ENCODE peak calls at places on chromosomes 12 and 14, in ten cellular contexts. U is brain microvascular endothelial cell; K is GM23338; Z is epithelial cell of proximal tubule; V is Panc1; W is fibroblast of the aortic adventitia; B is heart left ventricle; L is left ventricle myocardium inferior; C is CD8-positive, alpha-beta memory T cell; G is cardiac muscle cell. S is an unnamed sample.

GRCh38 chr12:11765421-11765816 is 115.9 kb downstream of the ETV6 start:
- DNase-seq in B (no peak), V (no peak), G (no peak), W (peak), U (no peak), C (no peak), K (no peak), Z (no peak), L (no peak), S (no peak)

GRCh38 chr12:2678416-2678815 is 116.4 kb upstream of the FKBP4 start:
- DNase-seq in U (no peak), V (no peak), G (no peak), W (no peak), B (no peak), K (no peak), Z (no peak), L (no peak), C (no peak), S (no peak)

GRCh38 chr14:99478133-99478532 is 2.5 kb downstream of the SETD3 start:
- DNase-seq in G (no peak), C (no peak), U (no peak), W (no peak), L (no peak), Z (no peak), B (no peak), K (no peak), V (no peak), S (no peak)

GRCh38 chr14:62269204-62269603 is 507.0 kb downstream of the SNAPC1 start:
- DNase-seq in B (no peak), U (no peak), K (no peak), L (no peak), W (no peak), G (no peak), V (no peak), C (no peak), Z (no peak), S (no peak)

GRCh38 chr14:90140956-90141316 is 79.1 kb downstream of the KCNK13 start:
- DNase-seq in L (no peak), B (no peak), C (no peak), Z (no peak), U (peak), W (peak), K (peak), G (no peak), V (no peak), S (no peak)

GRCh38 chr12:55713721-55714120 is 2.1 kb upstream of the BLOC1S1 start:
- DNase-seq in V (no peak), W (peak), G (no peak), K (no peak), C (no peak), B (no peak), U (peak), Z (no peak), L (no peak), S (no peak)

GRCh38 chr14:31566456-31566855 is 5.3 kb downstream of the NUBPL start:
- DNase-seq in L (no peak), V (no peak), W (peak), K (no peak), Z (no peak), U (no peak), G (no peak), B (no peak), C (no peak), S (no peak)

GRCh38 chr12:67991158-67991557 is 1.9 kb downstream of the IFNG-AS1 start:
- DNase-seq in W (no peak), G (no peak), Z (no peak), V (no peak), U (no peak), C (peak), K (no peak), B (no peak), L (no peak), S (no peak)

GRCh38 chr12:57220770-57221168 is 4.2 kb downstream of the NXPH4 start:
- DNase-seq in V (no peak), K (no peak), G (no peak), U (no peak), W (no peak), C (no peak), B (no peak), Z (no peak), L (no peak), S (no peak)

GRCh38 chr12:2288001-2288400 is 235.2 kb downstream of the CACNA1C start:
- DNase-seq in V (no peak), U (no peak), B (no peak), C (no peak), L (no peak), Z (no peak), K (no peak), G (peak), W (peak), S (no peak)

GRCh38 chr12:104412681-104413080 is 44.1 kb upstream of the CHST11 start:
- DNase-seq in B (no peak), Z (no peak), V (no peak), W (no peak), U (no peak), C (no peak), L (no peak), K (no peak), G (no peak), S (no peak)

GRCh38 chr12:5396541-5396940 is 35.4 kb upstream of the NTF3 start:
- DNase-seq in K (no peak), U (no peak), W (no peak), B (no peak), L (no peak), V (no peak), C (no peak), G (no peak), Z (no peak), S (no peak)

GRCh38 chr12:7483343-7483742 is 20.2 kb downstream of the CD163 start:
- DNase-seq in K (no peak), V (no peak), U (no peak), C (no peak), B (no peak), L (no peak), W (no peak), Z (no peak), G (no peak), S (no peak)

GRCh38 chr14:21098134-21098891 is at the start of gene ZNF219:
- DNase-seq in L (peak), Z (no peak), K (peak), V (no peak), C (peak), G (peak), B (peak), U (no peak), W (peak), S (no peak)

GRCh38 chr12:88579941-88580871 is at the start of gene KITLG:
- DNase-seq in C (no peak), V (no peak), B (peak), W (peak), K (peak), U (peak), G (peak), L (peak), Z (no peak), S (peak)

GRCh38 chr14:54291491-54292191 is 105.2 kb upstream of the CDKN3 start:
- DNase-seq in G (peak), U (no peak), C (no peak), B (no peak), L (no peak), Z (no peak), W (peak), V (no peak), K (peak), S (no peak)

GRCh38 chr12:40054554-40055226 is 51.2 kb downstream of the SLC2A13 start:
- DNase-seq in Z (no peak), V (no peak), B (peak), C (no peak), G (no peak), K (no peak), U (peak), W (peak), L (peak), S (no peak)

GRCh38 chr14:55711171-55711811 is 131.3 kb downstream of the KTN1 start:
- DNase-seq in B (no peak), G (no peak), V (no peak), C (no peak), L (no peak), K (no peak), U (peak), W (peak), Z (no peak), S (no peak)

GRCh38 chr14:104802120-104802912 is 1.4 kb downstream of the ZBTB42 start:
- DNase-seq in Z (no peak), G (no peak), C (no peak), L (no peak), W (no peak), V (no peak), B (no peak), K (no peak), U (no peak), S (no peak)

GRCh38 chr12:58884916-58885315 is 35.4 kb downstream of the LRIG3 start:
- DNase-seq in L (no peak), W (no peak), C (no peak), K (no peak), V (no peak), U (no peak), B (no peak), Z (no peak), G (peak), S (no peak)

GRCh38 chr14:95256011-95256775 is 63.5 kb downstream of the CLMN start:
- DNase-seq in B (no peak), V (no peak), K (no peak), Z (peak), G (no peak), W (no peak), C (no peak), L (no peak), U (no peak), S (no peak)

GRCh38 chr14:95254356-95254755 is 65.4 kb downstream of the CLMN start:
- DNase-seq in V (no peak), W (peak), C (no peak), K (no peak), G (no peak), Z (no peak), U (no peak), L (no peak), B (no peak), S (no peak)

GRCh38 chr14:95255013-95255412 is 64.7 kb downstream of the CLMN start:
- DNase-seq in U (no peak), W (no peak), Z (no peak), C (no peak), V (no peak), L (no peak), G (no peak), K (peak), B (no peak), S (no peak)

GRCh38 chr14:95256776-95257060 is 63.0 kb downstream of the CLMN start:
- DNase-seq in U (no peak), Z (no peak), G (no peak), V (no peak), W (no peak), C (no peak), B (no peak), L (no peak), K (no peak), S (no peak)

GRCh38 chr14:95255487-95255886 is 64.2 kb downstream of the CLMN start:
- DNase-seq in W (peak), V (no peak), L (no peak), G (peak), C (no peak), K (peak), U (peak), Z (peak), B (peak), S (peak)
- H3K4me3 ChIP-seq in W (no peak), V (no peak), L (no peak), G (no peak), C (no peak), K (peak), U (no peak), Z (peak), B (no peak), S (no peak)

GRCh38 chr14:22316473-22316872 is 272.6 kb downstream of the DAD1 start:
- DNase-seq in V (no peak), Z (no peak), G (no peak), L (no peak), W (no peak), B (no peak), U (no peak), C (no peak), K (no peak), S (no peak)
- H3K4me3 ChIP-seq in V (no peak), Z (no peak), G (no peak), L (no peak), W (no peak), B (no peak), U (no peak), C (no peak), K (no peak), S (no peak)

DNA sequence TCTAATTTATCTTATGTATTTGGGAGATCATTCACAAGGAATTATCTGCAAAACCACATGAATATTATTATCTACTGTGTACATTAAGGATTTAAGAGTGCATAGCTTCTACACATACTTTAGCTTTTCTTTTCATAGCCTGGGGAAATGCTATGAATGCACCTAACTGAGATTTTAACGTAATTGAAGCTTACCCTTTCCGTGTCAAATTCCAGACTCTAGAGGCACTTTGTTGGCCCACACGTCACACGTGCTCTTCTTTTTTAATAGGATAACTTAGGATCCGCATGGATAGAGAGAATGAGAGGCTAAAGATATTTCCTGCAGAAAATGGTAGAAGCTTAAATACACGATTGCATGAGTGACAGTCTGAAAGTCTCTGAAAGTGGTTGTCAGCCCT is 481.1 kb downstream of the PCNX1 start:
- DNase-seq in U (no peak), W (no peak), V (no peak), C (no peak), K (no peak), B (no peak), Z (no peak), G (no peak), L (no peak), S (no peak)
- H3K4me3 ChIP-seq in U (no peak), W (no peak), V (no peak), C (no peak), K (no peak), B (no peak), Z (no peak), G (no peak), L (no peak), S (no peak)

GRCh38 chr12:16605666-16606116 is 271 bp downstream of the LMO3 start:
- DNase-seq in K (peak), L (no peak), W (peak), G (peak), U (no peak), Z (no peak), C (no peak), V (no peak), B (no peak), S (no peak)

GRCh38 chr12:16606117-16606200 is at the start of gene LMO3:
- DNase-seq in W (no peak), K (no peak), U (no peak), V (no peak), C (no peak), L (no peak), B (no peak), G (no peak), Z (no peak), S (no peak)

GRCh38 chr12:16603265-16603915 is 2.6 kb downstream of the LMO3 start:
- DNase-seq in L (no peak), W (no peak), C (no peak), U (no peak), V (no peak), G (no peak), Z (no peak), B (no peak), K (no peak), S (no peak)

GRCh38 chr12:16603916-16604575 is 1.9 kb downstream of the LMO3 start:
- DNase-seq in G (peak), C (no peak), Z (no peak), W (peak), K (peak), L (no peak), U (no peak), B (no peak), V (no peak), S (no peak)

DNA sequence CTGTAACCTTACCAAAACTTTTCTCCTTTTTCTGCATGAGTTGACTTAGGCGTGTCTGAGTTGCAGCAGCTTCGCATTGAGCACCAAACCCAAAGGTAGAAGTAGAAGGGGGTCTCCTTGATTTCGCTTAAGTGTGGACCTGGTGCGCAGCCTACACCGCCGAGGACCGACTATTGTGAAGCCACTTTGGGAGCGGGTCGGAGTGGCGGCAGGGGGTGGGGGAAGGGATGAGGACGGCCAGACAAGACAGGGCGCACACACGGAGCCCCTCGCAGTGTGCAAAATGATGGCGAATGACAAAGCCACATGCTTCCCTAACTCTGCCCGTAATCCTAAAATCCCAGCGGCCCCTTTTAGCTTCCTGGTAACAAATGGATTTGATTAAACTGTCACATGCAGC is 1.1 kb downstream of the LMO3 start:
- DNase-seq in V (no peak), C (no peak), G (peak), U (no peak), W (no peak), B (no peak), L (no peak), K (peak), Z (no peak), S (no peak)
- H3K4me3 ChIP-seq in V (no peak), C (no peak), G (peak), U (no peak), W (peak), B (peak), L (peak), K (peak), Z (no peak), S (peak)

DNA sequence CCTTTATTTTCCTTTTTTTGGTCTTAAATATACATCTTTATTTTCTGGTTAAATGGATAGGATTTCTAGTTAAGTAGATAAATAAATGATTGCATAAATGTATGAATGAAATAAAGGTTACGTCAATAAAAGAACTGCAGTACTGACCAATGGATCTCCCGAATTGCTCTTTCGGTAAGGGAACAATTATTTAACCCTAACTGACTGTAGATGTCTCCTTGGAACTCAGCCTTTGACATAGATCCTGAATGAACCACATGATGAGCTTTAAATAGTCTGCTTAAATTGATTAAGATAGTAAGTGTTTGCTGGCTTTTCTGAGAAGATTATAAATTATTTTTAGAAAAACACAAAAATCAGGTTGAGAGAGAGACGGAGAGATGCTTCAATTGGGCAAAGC is 391.0 kb upstream of the SYT1 start:
- DNase-seq in L (no peak), V (no peak), B (no peak), Z (no peak), K (no peak), U (no peak), W (no peak), C (no peak), G (no peak), S (no peak)
- H3K4me3 ChIP-seq in L (no peak), V (no peak), B (no peak), Z (no peak), K (no peak), U (no peak), W (no peak), C (no peak), G (no peak), S (no peak)

GRCh38 chr12:20527396-20528154 is 159.2 kb downstream of the PDE3A start:
- DNase-seq in G (no peak), W (peak), V (no peak), B (no peak), U (peak), C (no peak), Z (peak), K (no peak), L (no peak), S (no peak)
- H3K4me3 ChIP-seq in G (no peak), W (no peak), V (no peak), B (no peak), U (no peak), C (no peak), Z (no peak), K (no peak), L (no peak), S (no peak)

DNA sequence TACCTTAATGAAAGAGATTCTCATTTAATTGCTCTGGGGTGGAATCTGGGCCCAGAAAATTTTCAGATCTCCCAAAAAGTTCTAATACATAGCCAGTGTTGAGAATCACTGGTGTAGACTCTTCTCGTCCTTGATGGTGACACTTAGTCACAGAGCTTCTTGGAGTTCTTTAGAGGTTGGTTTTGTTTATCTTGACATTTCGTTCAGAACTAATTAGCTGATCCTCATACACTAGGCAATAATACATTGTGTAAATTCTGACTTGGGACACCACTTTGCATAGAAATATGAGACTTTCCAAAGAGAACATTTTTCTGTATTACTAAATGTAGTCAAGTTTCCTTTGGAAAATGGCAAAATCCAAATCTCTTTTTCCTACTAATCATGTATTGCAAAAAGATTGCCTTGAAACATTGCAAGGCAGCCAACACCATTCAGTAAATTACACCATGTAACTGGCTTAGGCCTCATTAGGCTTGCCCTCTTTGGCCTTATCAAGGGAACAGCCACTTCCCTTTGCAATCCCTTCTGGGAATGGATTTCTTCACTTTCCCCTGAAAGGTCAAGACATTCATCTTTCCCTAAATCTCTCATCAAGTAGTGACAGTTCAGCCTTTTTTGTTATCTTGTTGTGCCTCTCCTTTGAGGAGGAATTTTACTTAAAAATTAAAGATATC is 102.2 kb downstream of the PAH start:
- DNase-seq in V (no peak), K (no peak), W (no peak), G (no peak), U (no peak), L (no peak), Z (no peak), C (no peak), B (no peak), S (no peak)
- H3K4me3 ChIP-seq in V (no peak), K (no peak), W (no peak), G (no peak), U (no peak), L (no peak), Z (no peak), C (no peak), B (no peak), S (no peak)

GRCh38 chr14:75521415-75522199 is 662 bp upstream of the BATF start:
- DNase-seq in B (no peak), U (no peak), K (no peak), C (no peak), W (no peak), V (no peak), L (no peak), G (no peak), Z (no peak), S (no peak)
- H3K4me3 ChIP-seq in B (no peak), U (no peak), K (no peak), C (peak), W (no peak), V (no peak), L (no peak), G (no peak), Z (no peak), S (no peak)

DNA sequence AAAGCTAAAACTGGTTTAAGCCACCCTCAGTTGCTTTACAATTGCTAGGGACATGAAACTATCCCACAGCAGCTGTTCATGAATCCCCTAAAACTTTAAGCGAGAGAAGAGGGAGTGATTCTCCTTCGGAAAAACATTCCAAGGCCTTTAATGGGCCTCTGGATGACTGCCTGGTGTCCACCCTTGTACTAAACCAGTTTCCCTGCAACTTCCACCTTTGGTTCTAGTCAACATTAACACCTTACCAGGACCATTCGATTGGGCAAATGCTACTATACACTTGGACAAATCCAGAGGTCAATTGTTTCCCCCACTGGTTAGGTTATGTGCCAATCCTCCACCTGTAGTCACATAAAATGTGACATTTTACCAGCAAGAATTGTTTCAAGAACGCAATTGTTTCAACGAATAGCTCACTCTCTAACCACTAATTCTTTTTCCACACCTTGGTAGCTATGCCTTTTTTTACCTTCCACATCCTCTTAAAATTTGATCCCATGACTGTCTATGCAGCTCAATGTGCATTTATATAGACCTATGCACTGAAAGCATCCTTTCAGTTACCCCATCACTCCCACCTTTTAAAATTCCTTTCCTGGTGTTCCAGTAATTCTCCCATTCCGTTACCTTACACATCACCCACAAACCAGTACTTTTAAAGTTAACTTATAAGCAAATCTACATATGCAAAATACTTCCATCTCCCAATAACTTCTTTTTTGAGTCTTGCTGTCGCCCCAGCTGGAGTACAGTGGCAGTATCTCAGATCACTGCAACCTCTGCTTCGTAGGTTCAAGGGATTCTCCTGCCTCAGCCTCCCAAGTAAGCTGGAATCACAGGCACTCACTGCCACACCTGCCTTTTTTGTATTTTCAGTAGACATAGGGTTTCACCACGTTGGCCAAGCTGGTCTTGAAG is 3.6 kb downstream of the UBC start:
- DNase-seq in U (no peak), W (no peak), K (peak), G (no peak), C (no peak), Z (no peak), L (no peak), V (no peak), B (no peak), S (no peak)
- H3K4me3 ChIP-seq in U (peak), W (peak), K (no peak), G (no peak), C (no peak), Z (peak), L (peak), V (peak), B (peak), S (no peak)

S was measured in iPS DF 6.9.